ENCODE peak calls at places on chromosomes 16 and 17, in five cellular contexts. One of them, this sample, is unnamed.
A peak's percentile ranks its signal among the peaks of the same experiment; 100 is the strongest.

GRCh38 chr17:60468371-60468770 is 46.1 kb downstream of the CHCT1 start:
- DNase-seq in dorsolateral prefrontal cortex: no peak
- DNase-seq in left colon: no peak
- DNase-seq in adrenal gland: no peak
- DNase-seq in prostate gland: no peak
- DNase-seq in this sample: no peak

GRCh38 chr16:58661199-58661830 is 23.3 kb downstream of the SLC38A7 start:
- DNase-seq in prostate gland: peak; percentile 39
- DNase-seq in dorsolateral prefrontal cortex: peak; percentile 39
- DNase-seq in left colon: peak; percentile 50
- DNase-seq in adrenal gland: peak; percentile 85
- DNase-seq in this sample: no peak

GRCh38 chr16:50208460-50208931 is 55.4 kb downstream of the TENT4B start:
- DNase-seq in dorsolateral prefrontal cortex: no peak
- DNase-seq in left colon: no peak
- DNase-seq in prostate gland: no peak
- DNase-seq in adrenal gland: no peak
- DNase-seq in this sample: no peak

GRCh38 chr16:83930730-83931500 is 22.1 kb upstream of the OSGIN1 start:
- DNase-seq in dorsolateral prefrontal cortex: no peak
- DNase-seq in prostate gland: no peak
- DNase-seq in left colon: no peak
- DNase-seq in adrenal gland: no peak
- DNase-seq in this sample: no peak

GRCh38 chr17:13346081-13346533 is 255.6 kb downstream of the HS3ST3A1 start:
- DNase-seq in dorsolateral prefrontal cortex: no peak
- DNase-seq in left colon: no peak
- DNase-seq in prostate gland: no peak
- DNase-seq in adrenal gland: no peak
- DNase-seq in this sample: no peak

GRCh38 chr17:61396586-61397085 is 3.0 kb upstream of the TBX2 start:
- DNase-seq in prostate gland: no peak
- DNase-seq in left colon: no peak
- DNase-seq in adrenal gland: no peak
- DNase-seq in dorsolateral prefrontal cortex: no peak
- DNase-seq in this sample: no peak

GRCh38 chr17:1043601-1044251 is 46.8 kb downstream of the TIMM22 start:
- DNase-seq in left colon: no peak
- DNase-seq in dorsolateral prefrontal cortex: no peak
- DNase-seq in prostate gland: no peak
- DNase-seq in adrenal gland: no peak
- DNase-seq in this sample: no peak

GRCh38 chr16:14649816-14650215 is 17.1 kb downstream of the BFAR start:
- DNase-seq in adrenal gland: no peak
- DNase-seq in left colon: no peak
- DNase-seq in dorsolateral prefrontal cortex: no peak
- DNase-seq in prostate gland: no peak
- DNase-seq in this sample: no peak

GRCh38 chr17:18967806-18968744 is 16.1 kb downstream of the SLC5A10 start:
- DNase-seq in left colon: no peak
- DNase-seq in dorsolateral prefrontal cortex: no peak
- DNase-seq in prostate gland: no peak
- DNase-seq in adrenal gland: no peak
- DNase-seq in this sample: no peak

GRCh38 chr16:76634847-76635697 is 357.9 kb downstream of the CNTNAP4 start:
- DNase-seq in prostate gland: no peak
- DNase-seq in adrenal gland: no peak
- DNase-seq in dorsolateral prefrontal cortex: no peak
- DNase-seq in left colon: no peak
- DNase-seq in this sample: no peak

GRCh38 chr16:21279501-21279900 is 1.4 kb upstream of the CRYM start:
- DNase-seq in adrenal gland: no peak
- DNase-seq in prostate gland: no peak
- DNase-seq in dorsolateral prefrontal cortex: no peak
- DNase-seq in left colon: no peak
- DNase-seq in this sample: peak; percentile 81

GRCh38 chr16:28943281-28943680 is 7.5 kb upstream of the NFATC2IP start:
- DNase-seq in adrenal gland: no peak
- DNase-seq in prostate gland: no peak
- DNase-seq in dorsolateral prefrontal cortex: no peak
- DNase-seq in left colon: no peak
- DNase-seq in this sample: no peak

GRCh38 chr16:85082553-85083050 is 29.7 kb downstream of the CIBAR2 start:
- DNase-seq in adrenal gland: no peak
- DNase-seq in prostate gland: no peak
- DNase-seq in dorsolateral prefrontal cortex: no peak
- DNase-seq in left colon: no peak
- DNase-seq in this sample: no peak

GRCh38 chr17:77155125-77155524 is 14.4 kb downstream of the SEC14L1 start:
- DNase-seq in dorsolateral prefrontal cortex: no peak
- DNase-seq in prostate gland: no peak
- DNase-seq in adrenal gland: no peak
- DNase-seq in left colon: no peak
- DNase-seq in this sample: no peak

GRCh38 chr16:82754716-82755513 is 128.1 kb downstream of the CDH13 start:
- DNase-seq in adrenal gland: no peak
- DNase-seq in dorsolateral prefrontal cortex: no peak
- DNase-seq in prostate gland: no peak
- DNase-seq in left colon: no peak
- DNase-seq in this sample: no peak

GRCh38 chr17:46139365-46140210 is 53.6 kb downstream of the KANSL1 start:
- DNase-seq in dorsolateral prefrontal cortex: no peak
- DNase-seq in left colon: no peak
- DNase-seq in prostate gland: no peak
- DNase-seq in adrenal gland: no peak
- DNase-seq in this sample: no peak

GRCh38 chr17:38575781-38576180 is 30.0 kb downstream of the SRCIN1 start:
- DNase-seq in prostate gland: no peak
- DNase-seq in adrenal gland: no peak
- DNase-seq in dorsolateral prefrontal cortex: no peak
- DNase-seq in left colon: no peak
- DNase-seq in this sample: no peak

GRCh38 chr17:57092779-57093178 is 7.7 kb downstream of the AKAP1 start:
- DNase-seq in left colon: peak; percentile 72
- DNase-seq in prostate gland: no peak
- DNase-seq in adrenal gland: no peak
- DNase-seq in dorsolateral prefrontal cortex: no peak
- DNase-seq in this sample: no peak

GRCh38 chr17:1110844-1111598 is 68.8 kb downstream of the ABR start:
- DNase-seq in prostate gland: no peak
- DNase-seq in left colon: peak; percentile 78
- DNase-seq in dorsolateral prefrontal cortex: peak; percentile 79
- DNase-seq in adrenal gland: peak; percentile 84
- DNase-seq in this sample: no peak

GRCh38 chr17:79793924-79794304 is 3.0 kb downstream of the CBX8 start:
- DNase-seq in dorsolateral prefrontal cortex: no peak
- DNase-seq in prostate gland: no peak
- DNase-seq in left colon: no peak
- DNase-seq in adrenal gland: no peak
- DNase-seq in this sample: no peak

GRCh38 chr17:35709874-35710273 is 21.6 kb upstream of the RASL10B start:
- DNase-seq in adrenal gland: no peak
- DNase-seq in prostate gland: no peak
- DNase-seq in left colon: no peak
- DNase-seq in dorsolateral prefrontal cortex: no peak
- DNase-seq in this sample: no peak

GRCh38 chr17:45230787-45231480 is 9.2 kb downstream of the FMNL1 start:
- DNase-seq in prostate gland: no peak
- DNase-seq in dorsolateral prefrontal cortex: no peak
- DNase-seq in adrenal gland: peak; percentile 50
- DNase-seq in left colon: no peak
- DNase-seq in this sample: no peak

GRCh38 chr16:81816793-81817210 is 37.7 kb downstream of the PLCG2 start:
- DNase-seq in left colon: no peak
- DNase-seq in dorsolateral prefrontal cortex: no peak
- DNase-seq in adrenal gland: no peak
- DNase-seq in prostate gland: no peak
- DNase-seq in this sample: no peak

GRCh38 chr16:79707867-79708266 is 107.3 kb upstream of the MAF start:
- DNase-seq in prostate gland: no peak
- DNase-seq in left colon: peak; percentile 39
- DNase-seq in dorsolateral prefrontal cortex: no peak
- DNase-seq in adrenal gland: peak; percentile 74
- DNase-seq in this sample: peak; percentile 92

GRCh38 chr16:52912565-52913173 is 140.0 kb downstream of the CHD9NB start:
- DNase-seq in adrenal gland: peak; percentile 45
- DNase-seq in left colon: peak; percentile 46
- DNase-seq in dorsolateral prefrontal cortex: peak; percentile 76
- DNase-seq in prostate gland: peak; percentile 56
- DNase-seq in this sample: no peak

GRCh38 chr16:29811170-29811895 is 660 bp upstream of the PRRT2 start:
- DNase-seq in prostate gland: peak; percentile 97
- DNase-seq in dorsolateral prefrontal cortex: peak; percentile 95
- DNase-seq in left colon: peak; percentile 98
- DNase-seq in adrenal gland: peak; percentile 98
- DNase-seq in this sample: peak; percentile 98

GRCh38 chr16:11989238-11990160 is 13.0 kb downstream of the SNX29 start:
- DNase-seq in dorsolateral prefrontal cortex: peak; percentile 67
- DNase-seq in left colon: no peak
- DNase-seq in adrenal gland: no peak
- DNase-seq in prostate gland: no peak
- DNase-seq in this sample: no peak

GRCh38 chr16:19375561-19376158 is 42.0 kb upstream of the TMC5 start:
- DNase-seq in left colon: no peak
- DNase-seq in adrenal gland: peak; percentile 19
- DNase-seq in dorsolateral prefrontal cortex: peak; percentile 31
- DNase-seq in prostate gland: peak; percentile 25
- DNase-seq in this sample: no peak

GRCh38 chr17:62737513-62737912 is 70.6 kb downstream of the MARCHF10 start:
- DNase-seq in adrenal gland: no peak
- DNase-seq in dorsolateral prefrontal cortex: no peak
- DNase-seq in prostate gland: no peak
- DNase-seq in left colon: no peak
- DNase-seq in this sample: no peak

GRCh38 chr17:79064026-79064425 is 10.6 kb upstream of the ENGASE start:
- DNase-seq in prostate gland: no peak
- DNase-seq in left colon: no peak
- DNase-seq in adrenal gland: no peak
- DNase-seq in dorsolateral prefrontal cortex: no peak
- DNase-seq in this sample: no peak

GRCh38 chr16:11190585-11191565 is 65.1 kb downstream of the SOCS1 start:
- DNase-seq in dorsolateral prefrontal cortex: no peak
- DNase-seq in prostate gland: no peak
- DNase-seq in left colon: no peak
- DNase-seq in adrenal gland: no peak
- DNase-seq in this sample: no peak

GRCh38 chr17:32266389-32267269 is 997 bp downstream of the RHBDL3 start:
- DNase-seq in dorsolateral prefrontal cortex: no peak
- DNase-seq in adrenal gland: no peak
- DNase-seq in prostate gland: no peak
- DNase-seq in left colon: no peak
- DNase-seq in this sample: no peak

GRCh38 chr16:85353839-85354622 is 241.8 kb upstream of the CIBAR2 start:
- DNase-seq in dorsolateral prefrontal cortex: no peak
- DNase-seq in left colon: peak; percentile 72
- DNase-seq in prostate gland: peak; percentile 83
- DNase-seq in adrenal gland: no peak
- DNase-seq in this sample: no peak

GRCh38 chr17:72135546-72136325 is 14.9 kb downstream of the SOX9 start:
- DNase-seq in left colon: no peak
- DNase-seq in dorsolateral prefrontal cortex: no peak
- DNase-seq in adrenal gland: no peak
- DNase-seq in prostate gland: no peak
- DNase-seq in this sample: no peak